ENCODE peak calls at places on chromosomes 1 and 21, in six cellular contexts. Z is lower lobe of right lung, I is foreskin keratinocyte, O is adrenal gland, W is fibroblast of lung, A is thoracic aorta. K is an unnamed sample.

GRCh38 chr1:194289569-194290266 is 1103.3 kb upstream of the B3GALT2 start:
- DNase-seq in Z (no peak), I (no peak), O (no peak), W (no peak), A (no peak), K (no peak)

GRCh38 chr1:110434946-110435345 is 16.0 kb upstream of the PROK1 start:
- DNase-seq in Z (no peak), I (no peak), O (peak), W (no peak), A (no peak), K (no peak)

GRCh38 chr1:111857251-111857651 is 101.5 kb downstream of the DDX20 start:
- DNase-seq in Z (no peak), I (no peak), O (no peak), W (no peak), A (no peak), K (peak)

GRCh38 chr1:114671011-114671938 is 1.4 kb upstream of the DENND2C start:
- DNase-seq in Z (no peak), I (peak), O (no peak), W (peak), A (no peak), K (no peak)

GRCh38 chr1:196295766-196296165 is 312.5 kb downstream of the KCNT2 start:
- DNase-seq in Z (no peak), I (peak), O (no peak), W (peak), A (no peak), K (no peak)

GRCh38 chr21:32930673-32931072 is 95.1 kb upstream of the OLIG2 start:
- DNase-seq in Z (no peak), I (no peak), O (no peak), W (no peak), A (no peak), K (no peak)

GRCh38 chr1:3543076-3544049 is 67.9 kb downstream of the MEGF6 start:
- DNase-seq in Z (no peak), I (peak), O (peak), W (peak), A (peak), K (no peak)

GRCh38 chr21:36194024-36194423 is 37.4 kb downstream of the DOP1B start:
- DNase-seq in Z (no peak), I (no peak), O (no peak), W (no peak), A (no peak), K (no peak)

GRCh38 chr1:197391303-197392226 is 123.5 kb downstream of the CRB1 start:
- DNase-seq in Z (no peak), I (no peak), O (no peak), W (peak), A (no peak), K (no peak)

GRCh38 chr1:155989992-155990325 is 11.6 kb upstream of the ARHGEF2 start:
- DNase-seq in Z (no peak), I (no peak), O (no peak), W (no peak), A (no peak), K (no peak)

GRCh38 chr1:155990340-155990739 is 12.0 kb upstream of the ARHGEF2 start:
- DNase-seq in Z (no peak), I (no peak), O (no peak), W (no peak), A (no peak), K (no peak)

GRCh38 chr1:155996166-155996565 is 17.8 kb upstream of the ARHGEF2 start:
- DNase-seq in Z (no peak), I (no peak), O (no peak), W (no peak), A (no peak), K (no peak)

GRCh38 chr1:155989242-155989991 is 11.1 kb upstream of the ARHGEF2 start:
- DNase-seq in Z (peak), I (peak), O (peak), W (peak), A (no peak), K (peak)

DNA sequence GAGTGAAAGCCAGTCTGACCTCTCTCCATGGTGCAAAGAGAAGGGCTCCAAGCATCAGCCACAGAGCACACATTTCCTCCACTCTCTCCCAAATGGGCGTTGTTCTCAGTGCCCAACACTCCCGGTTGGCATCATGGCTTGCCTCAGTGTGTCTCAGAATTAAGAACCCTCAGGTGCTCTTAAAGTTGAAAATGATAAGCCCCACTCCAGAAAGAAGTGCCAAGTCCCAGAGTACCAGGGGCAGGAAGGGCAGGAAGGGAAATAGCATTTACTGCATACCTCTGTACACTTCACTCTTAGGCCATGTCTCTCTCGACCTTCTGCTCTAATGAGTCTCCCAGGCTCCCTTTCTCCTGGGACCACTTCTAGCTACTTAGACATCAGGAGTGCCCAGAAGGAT is 15.2 kb upstream of the ARHGEF2 start:
- DNase-seq in Z (no peak), I (no peak), O (no peak), W (no peak), A (no peak), K (no peak)
- TF ChIP-seq CTCF in Z (no peak), I (no peak), O (no peak), W (no peak), A (no peak), K (no peak)

GRCh38 chr1:36487906-36488305 is 5.2 kb upstream of the CSF3R start:
- DNase-seq in Z (no peak), I (no peak), O (no peak), W (no peak), A (no peak), K (no peak)

GRCh38 chr1:36482724-36483388 is at the start of gene CSF3R:
- DNase-seq in Z (peak), I (no peak), O (no peak), W (no peak), A (no peak), K (no peak)

GRCh38 chr1:36484099-36484498 is 1.4 kb upstream of the CSF3R start:
- DNase-seq in Z (no peak), I (no peak), O (no peak), W (no peak), A (no peak), K (no peak)

GRCh38 chr1:36486088-36486435 is 3.3 kb upstream of the CSF3R start:
- DNase-seq in Z (no peak), I (no peak), O (no peak), W (no peak), A (no peak), K (no peak)

GRCh38 chr1:36486436-36487335 is 4.0 kb upstream of the CSF3R start:
- DNase-seq in Z (peak), I (no peak), O (peak), W (no peak), A (no peak), K (no peak)
- H3K27ac ChIP-seq in Z (peak), I (no peak), O (peak), W (no peak), A (peak), K (no peak)

GRCh38 chr1:37308571-37308960 is 165.8 kb upstream of the ZC3H12A start:
- DNase-seq in Z (no peak), I (no peak), O (no peak), W (no peak), A (no peak), K (no peak)
- TF ChIP-seq CTCF in Z (no peak), I (no peak), O (no peak), W (no peak), A (no peak), K (no peak)

GRCh38 chr1:9419642-9420041 is 119.6 kb upstream of the SLC25A33 start:
- DNase-seq in Z (no peak), I (no peak), O (no peak), W (no peak), A (no peak), K (no peak)

GRCh38 chr1:9418851-9419250 is 120.4 kb upstream of the SLC25A33 start:
- DNase-seq in Z (no peak), I (no peak), O (no peak), W (no peak), A (no peak), K (no peak)

GRCh38 chr1:9416918-9417500 is 122.3 kb upstream of the SLC25A33 start:
- DNase-seq in Z (no peak), I (no peak), O (no peak), W (no peak), A (no peak), K (no peak)

GRCh38 chr1:9416506-9416905 is 122.8 kb upstream of the SLC25A33 start:
- DNase-seq in Z (no peak), I (no peak), O (no peak), W (no peak), A (no peak), K (no peak)

GRCh38 chr1:9417695-9418094 is 121.6 kb upstream of the SLC25A33 start:
- DNase-seq in Z (no peak), I (no peak), O (no peak), W (no peak), A (no peak), K (no peak)
- H3K27ac ChIP-seq in Z (no peak), I (no peak), O (no peak), W (no peak), A (no peak), K (no peak)